ENCODE peak calls at places on chromosomes 4 and X, in four cellular contexts. One of them, this sample, is unnamed.

GRCh38 chr4:133188433-133189175 is 39.5 kb downstream of the PCDH10 start:
- DNase-seq in activated T-cell treated with anti-CD3 and anti-CD28 coated beads for 48 hours: no peak
- DNase-seq in HT-29: no peak
- DNase-seq in HT1080: no peak
- DNase-seq in this sample: no peak

GRCh38 chr4:175947117-175947722 is 118.4 kb upstream of the WDR17 start:
- DNase-seq in activated T-cell treated with anti-CD3 and anti-CD28 coated beads for 48 hours: no peak
- DNase-seq in HT-29: peak
- DNase-seq in HT1080: no peak
- DNase-seq in this sample: no peak

GRCh38 chr4:94454405-94454804 is 2.7 kb downstream of the PDLIM5 start:
- DNase-seq in activated T-cell treated with anti-CD3 and anti-CD28 coated beads for 48 hours: no peak
- DNase-seq in HT-29: peak
- DNase-seq in HT1080: peak
- DNase-seq in this sample: no peak

GRCh38 chrX:23773601-23774175 is 9.3 kb upstream of the SAT1 start:
- DNase-seq in activated T-cell treated with anti-CD3 and anti-CD28 coated beads for 48 hours: no peak
- DNase-seq in HT-29: no peak
- DNase-seq in HT1080: no peak
- DNase-seq in this sample: no peak

GRCh38 chr4:10664408-10664807 is 20.2 kb downstream of the CLNK start:
- DNase-seq in activated T-cell treated with anti-CD3 and anti-CD28 coated beads for 48 hours: no peak
- DNase-seq in HT-29: no peak
- DNase-seq in HT1080: peak
- DNase-seq in this sample: no peak

GRCh38 chr4:2734618-2735017 is 21.5 kb downstream of the TNIP2 start:
- DNase-seq in activated T-cell treated with anti-CD3 and anti-CD28 coated beads for 48 hours: no peak
- DNase-seq in HT-29: no peak
- DNase-seq in HT1080: no peak
- DNase-seq in this sample: no peak

GRCh38 chr4:682490-683172 is 6.3 kb downstream of the SLC49A3 start:
- DNase-seq in activated T-cell treated with anti-CD3 and anti-CD28 coated beads for 48 hours: no peak
- DNase-seq in HT-29: peak
- DNase-seq in HT1080: no peak
- DNase-seq in this sample: no peak

GRCh38 chr4:71186566-71187398 is 152.0 kb upstream of the SLC4A4 start:
- DNase-seq in activated T-cell treated with anti-CD3 and anti-CD28 coated beads for 48 hours: peak
- DNase-seq in HT-29: peak
- DNase-seq in HT1080: peak
- DNase-seq in this sample: peak

GRCh38 chr4:43983610-43984009 is 465.0 kb downstream of the KCTD8 start:
- DNase-seq in activated T-cell treated with anti-CD3 and anti-CD28 coated beads for 48 hours: no peak
- DNase-seq in HT-29: no peak
- DNase-seq in HT1080: no peak
- DNase-seq in this sample: no peak

GRCh38 chrX:139204903-139205667 is 325.5 kb upstream of the F9 start:
- DNase-seq in activated T-cell treated with anti-CD3 and anti-CD28 coated beads for 48 hours: no peak
- DNase-seq in HT-29: no peak
- DNase-seq in HT1080: peak
- DNase-seq in this sample: no peak

GRCh38 chr4:89724716-89725115 is 112.2 kb downstream of the SNCA start:
- DNase-seq in activated T-cell treated with anti-CD3 and anti-CD28 coated beads for 48 hours: no peak
- DNase-seq in HT-29: no peak
- DNase-seq in HT1080: peak
- DNase-seq in this sample: no peak

GRCh38 chr4:6475492-6476020 is 3.1 kb upstream of the PPP2R2C start:
- DNase-seq in activated T-cell treated with anti-CD3 and anti-CD28 coated beads for 48 hours: no peak
- DNase-seq in HT-29: no peak
- DNase-seq in HT1080: no peak
- DNase-seq in this sample: no peak

GRCh38 chrX:153984351-153985178 is 12.0 kb downstream of the TMEM187 start:
- DNase-seq in activated T-cell treated with anti-CD3 and anti-CD28 coated beads for 48 hours: no peak
- DNase-seq in HT-29: no peak
- DNase-seq in HT1080: no peak
- DNase-seq in this sample: peak

GRCh38 chr4:156347412-156348075 is 393.9 kb upstream of the CTSO start:
- DNase-seq in activated T-cell treated with anti-CD3 and anti-CD28 coated beads for 48 hours: no peak
- DNase-seq in HT-29: peak
- DNase-seq in HT1080: peak
- DNase-seq in this sample: no peak

GRCh38 chr4:139913398-139913990 is 240.5 kb downstream of the MAML3 start:
- DNase-seq in activated T-cell treated with anti-CD3 and anti-CD28 coated beads for 48 hours: no peak
- DNase-seq in HT-29: peak
- DNase-seq in HT1080: no peak
- DNase-seq in this sample: no peak

GRCh38 chr4:101400096-101400495 is 52.8 kb upstream of the PPP3CA start:
- DNase-seq in activated T-cell treated with anti-CD3 and anti-CD28 coated beads for 48 hours: no peak
- DNase-seq in HT-29: no peak
- DNase-seq in HT1080: peak
- DNase-seq in this sample: no peak

GRCh38 chr4:1330761-1331590 is 16.0 kb upstream of the UVSSA start:
- DNase-seq in activated T-cell treated with anti-CD3 and anti-CD28 coated beads for 48 hours: peak
- DNase-seq in HT-29: no peak
- DNase-seq in HT1080: no peak
- DNase-seq in this sample: no peak

This sample was measured in stimulated activated naive B cell treated with anti-CD40 and anti-IgM and Interleukin-4, amounts not matched to agents 10 μg/mL and 1 μg/mL and 100 μg/mL, for 72 hours.